ENCODE peak calls at places on chromosome 21, in nine cellular contexts. One of them, this sample, is unnamed.
A peak's percentile ranks its signal among the peaks of the same experiment; 100 is the strongest.

GRCh38 chr21:32702702-32703101 is 25.1 kb downstream of the SYNJ1 start:
- DNase-seq in activated B cell treated with CpG ODN at 0.5 μM for 24 hours: no peak
- DNase-seq in GM10248: no peak
- DNase-seq in activated CD8-positive, alpha-beta memory T cell treated with anti-CD3 and anti-CD28 coated beads for 4 hours: no peak
- DNase-seq in smooth muscle cell of the brain vasculature: no peak
- DNase-seq in esophagus squamous epithelium: no peak
- DNase-seq in ELF-1: no peak
- DNase-seq in renal cortical epithelial cell: no peak
- DNase-seq in SJSA1: no peak
- DNase-seq in this sample: no peak

GRCh38 chr21:35508389-35508888 is 459.3 kb upstream of the RUNX1 start:
- DNase-seq in activated B cell treated with CpG ODN at 0.5 μM for 24 hours: no peak
- DNase-seq in GM10248: no peak
- DNase-seq in activated CD8-positive, alpha-beta memory T cell treated with anti-CD3 and anti-CD28 coated beads for 4 hours: no peak
- DNase-seq in smooth muscle cell of the brain vasculature: no peak
- DNase-seq in esophagus squamous epithelium: no peak
- DNase-seq in ELF-1: peak; percentile 81
- DNase-seq in renal cortical epithelial cell: peak; percentile 39
- DNase-seq in SJSA1: peak; percentile 62
- DNase-seq in this sample: peak; percentile 85

GRCh38 chr21:32021319-32022027 is 148.7 kb downstream of the HUNK start:
- DNase-seq in activated B cell treated with CpG ODN at 0.5 μM for 24 hours: no peak
- DNase-seq in GM10248: no peak
- DNase-seq in activated CD8-positive, alpha-beta memory T cell treated with anti-CD3 and anti-CD28 coated beads for 4 hours: no peak
- DNase-seq in smooth muscle cell of the brain vasculature: no peak
- DNase-seq in esophagus squamous epithelium: no peak
- DNase-seq in ELF-1: no peak
- DNase-seq in renal cortical epithelial cell: peak; percentile 3
- DNase-seq in SJSA1: no peak
- DNase-seq in this sample: no peak

GRCh38 chr21:42353623-42354022 is 2.8 kb upstream of the TFF2 start:
- DNase-seq in activated B cell treated with CpG ODN at 0.5 μM for 24 hours: no peak
- DNase-seq in GM10248: no peak
- DNase-seq in activated CD8-positive, alpha-beta memory T cell treated with anti-CD3 and anti-CD28 coated beads for 4 hours: no peak
- DNase-seq in smooth muscle cell of the brain vasculature: no peak
- DNase-seq in esophagus squamous epithelium: no peak
- DNase-seq in ELF-1: no peak
- DNase-seq in renal cortical epithelial cell: no peak
- DNase-seq in SJSA1: no peak
- DNase-seq in this sample: no peak

GRCh38 chr21:44395260-44395659 is 41.8 kb downstream of the TRPM2 start:
- DNase-seq in activated B cell treated with CpG ODN at 0.5 μM for 24 hours: no peak
- DNase-seq in GM10248: no peak
- DNase-seq in activated CD8-positive, alpha-beta memory T cell treated with anti-CD3 and anti-CD28 coated beads for 4 hours: no peak
- DNase-seq in smooth muscle cell of the brain vasculature: no peak
- DNase-seq in esophagus squamous epithelium: no peak
- DNase-seq in ELF-1: no peak
- DNase-seq in renal cortical epithelial cell: no peak
- DNase-seq in SJSA1: no peak
- DNase-seq in this sample: no peak

GRCh38 chr21:7917729-7918128 is 2603.7 kb upstream of the TPTE start:
- DNase-seq in activated B cell treated with CpG ODN at 0.5 μM for 24 hours: no peak
- DNase-seq in GM10248: no peak
- DNase-seq in activated CD8-positive, alpha-beta memory T cell treated with anti-CD3 and anti-CD28 coated beads for 4 hours: no peak
- DNase-seq in smooth muscle cell of the brain vasculature: no peak
- DNase-seq in esophagus squamous epithelium: no peak
- DNase-seq in ELF-1: no peak
- DNase-seq in renal cortical epithelial cell: peak; percentile 29
- DNase-seq in SJSA1: no peak
- DNase-seq in this sample: no peak

GRCh38 chr21:41769106-41769505 is 2.3 kb upstream of the RIPK4 start:
- DNase-seq in activated B cell treated with CpG ODN at 0.5 μM for 24 hours: no peak
- DNase-seq in GM10248: no peak
- DNase-seq in activated CD8-positive, alpha-beta memory T cell treated with anti-CD3 and anti-CD28 coated beads for 4 hours: no peak
- DNase-seq in smooth muscle cell of the brain vasculature: no peak
- DNase-seq in esophagus squamous epithelium: no peak
- DNase-seq in ELF-1: no peak
- DNase-seq in renal cortical epithelial cell: no peak
- DNase-seq in SJSA1: no peak
- DNase-seq in this sample: no peak

GRCh38 chr21:39676054-39676771 is 63.5 kb downstream of the B3GALT5 start:
- DNase-seq in activated B cell treated with CpG ODN at 0.5 μM for 24 hours: no peak
- DNase-seq in GM10248: no peak
- DNase-seq in activated CD8-positive, alpha-beta memory T cell treated with anti-CD3 and anti-CD28 coated beads for 4 hours: no peak
- DNase-seq in smooth muscle cell of the brain vasculature: no peak
- DNase-seq in esophagus squamous epithelium: no peak
- DNase-seq in ELF-1: peak; percentile 88
- DNase-seq in renal cortical epithelial cell: peak; percentile 93
- DNase-seq in SJSA1: peak; percentile 83
- DNase-seq in this sample: no peak

GRCh38 chr21:28714795-28715464 is 277.7 kb downstream of the LTN1 start:
- DNase-seq in activated B cell treated with CpG ODN at 0.5 μM for 24 hours: no peak
- DNase-seq in GM10248: no peak
- DNase-seq in activated CD8-positive, alpha-beta memory T cell treated with anti-CD3 and anti-CD28 coated beads for 4 hours: no peak
- DNase-seq in smooth muscle cell of the brain vasculature: no peak
- DNase-seq in esophagus squamous epithelium: no peak
- DNase-seq in ELF-1: no peak
- DNase-seq in renal cortical epithelial cell: no peak
- DNase-seq in SJSA1: no peak
- DNase-seq in this sample: no peak

GRCh38 chr21:45509566-45510465 is 32.4 kb downstream of the SLC19A1 start:
- DNase-seq in activated B cell treated with CpG ODN at 0.5 μM for 24 hours: no peak
- DNase-seq in GM10248: no peak
- DNase-seq in activated CD8-positive, alpha-beta memory T cell treated with anti-CD3 and anti-CD28 coated beads for 4 hours: no peak
- DNase-seq in smooth muscle cell of the brain vasculature: no peak
- DNase-seq in esophagus squamous epithelium: no peak
- DNase-seq in ELF-1: no peak
- DNase-seq in renal cortical epithelial cell: no peak
- DNase-seq in SJSA1: no peak
- DNase-seq in this sample: no peak

GRCh38 chr21:31203371-31204054 is 140.5 kb downstream of the TIAM1 start:
- DNase-seq in activated B cell treated with CpG ODN at 0.5 μM for 24 hours: no peak
- DNase-seq in GM10248: no peak
- DNase-seq in activated CD8-positive, alpha-beta memory T cell treated with anti-CD3 and anti-CD28 coated beads for 4 hours: no peak
- DNase-seq in smooth muscle cell of the brain vasculature: peak; percentile 49
- DNase-seq in esophagus squamous epithelium: no peak
- DNase-seq in ELF-1: no peak
- DNase-seq in renal cortical epithelial cell: peak; percentile 42
- DNase-seq in SJSA1: peak; percentile 19
- DNase-seq in this sample: no peak

GRCh38 chr21:36988536-36988935 is 18.0 kb upstream of the RIPPLY3 start:
- DNase-seq in activated B cell treated with CpG ODN at 0.5 μM for 24 hours: no peak
- DNase-seq in GM10248: no peak
- DNase-seq in activated CD8-positive, alpha-beta memory T cell treated with anti-CD3 and anti-CD28 coated beads for 4 hours: no peak
- DNase-seq in smooth muscle cell of the brain vasculature: no peak
- DNase-seq in esophagus squamous epithelium: no peak
- DNase-seq in ELF-1: no peak
- DNase-seq in renal cortical epithelial cell: no peak
- DNase-seq in SJSA1: peak; percentile 28
- DNase-seq in this sample: no peak

This sample was measured in PC-9.